ENCODE peak calls at places on chromosomes 11 and 22, in nine cellular contexts. U, A, H, B, T, V, W, J and Q are unnamed samples.

GRCh38 chr11:27475622-27476021 is 3.0 kb upstream of the LGR4 start:
- DNase-seq in T (no peak), W (no peak), H (no peak), U (no peak), V (no peak), J (no peak), B (no peak), A (no peak), Q (no peak)

GRCh38 chr11:95831198-95831883 is 41.0 kb downstream of the CEP57 start:
- DNase-seq in U (no peak), A (no peak), V (no peak), H (no peak), J (no peak), B (no peak), T (peak), W (peak), Q (no peak)

GRCh38 chr11:40241524-40242037 is 1217.9 kb downstream of the LRRC4C start:
- DNase-seq in U (peak), T (no peak), V (no peak), J (no peak), A (no peak), W (no peak), H (no peak), B (no peak), Q (no peak)

GRCh38 chr11:2177081-2177480 is 5.5 kb upstream of the TH start:
- DNase-seq in W (no peak), V (no peak), J (no peak), T (no peak), H (no peak), U (no peak), B (no peak), A (no peak), Q (no peak)

GRCh38 chr11:133520707-133521106 is 11.6 kb downstream of the OPCML start:
- DNase-seq in B (no peak), A (no peak), H (no peak), J (peak), U (no peak), T (no peak), V (no peak), W (no peak), Q (no peak)

GRCh38 chr11:124511739-124512138 is 31.7 kb downstream of the OR8B12 start:
- DNase-seq in V (no peak), W (no peak), J (no peak), B (no peak), T (no peak), U (no peak), A (no peak), H (no peak), Q (no peak)

GRCh38 chr11:61273151-61274078 is 21.7 kb downstream of the VWCE start:
- DNase-seq in A (no peak), J (no peak), H (no peak), B (no peak), U (no peak), T (no peak), W (no peak), V (no peak), Q (no peak)

GRCh38 chr11:70399681-70400112 is 1.4 kb downstream of the CTTN start:
- DNase-seq in A (peak), B (peak), U (peak), W (peak), V (peak), T (peak), J (peak), H (peak), Q (peak)

GRCh38 chr22:42432020-42432596 is at the start of gene NFAM1:
- DNase-seq in W (no peak), A (peak), H (no peak), T (no peak), B (no peak), V (no peak), J (no peak), U (no peak), Q (no peak)

GRCh38 chr11:109034341-109034696 is 369.4 kb downstream of the DDX10 start:
- DNase-seq in J (no peak), U (no peak), V (no peak), A (no peak), B (no peak), T (peak), H (no peak), W (peak), Q (no peak)

GRCh38 chr22:48857202-48857805 is 970.4 kb downstream of the BRD1 start:
- DNase-seq in V (no peak), J (no peak), T (no peak), B (no peak), U (no peak), A (no peak), W (no peak), H (no peak), Q (no peak)

GRCh38 chr11:8262552-8263108 is 1.0 kb downstream of the LMO1 start:
- DNase-seq in U (no peak), H (no peak), T (peak), J (peak), W (peak), B (peak), A (no peak), V (peak), Q (no peak)

GRCh38 chr11:12079726-12080556 is 30.4 kb upstream of the MICAL2 start:
- DNase-seq in W (peak), V (no peak), J (peak), A (peak), U (peak), T (peak), H (no peak), B (peak), Q (no peak)

GRCh38 chr11:21396351-21397008 is 727.1 kb downstream of the NELL1 start:
- DNase-seq in U (no peak), T (no peak), B (no peak), V (no peak), H (no peak), W (no peak), A (no peak), J (no peak), Q (no peak)

GRCh38 chr11:22193348-22194051 is 615 bp downstream of the ANO5 start:
- DNase-seq in A (peak), W (peak), V (no peak), T (no peak), U (peak), H (no peak), J (peak), B (peak), Q (no peak)

GRCh38 chr11:128624269-128625170 is 37.2 kb upstream of the ETS1 start:
- DNase-seq in U (no peak), T (no peak), W (no peak), V (no peak), B (no peak), H (no peak), A (no peak), J (peak), Q (no peak)

GRCh38 chr22:49103314-49104052 is 724.2 kb downstream of the BRD1 start:
- DNase-seq in U (no peak), V (no peak), B (no peak), A (no peak), W (no peak), H (no peak), T (no peak), J (no peak), Q (no peak)

GRCh38 chr11:120952503-120953229 is 71.2 kb upstream of the TBCEL start:
- DNase-seq in V (peak), A (peak), J (peak), H (peak), U (peak), B (peak), T (peak), W (peak), Q (peak)

GRCh38 chr11:75543808-75544207 is 18.1 kb upstream of the GDPD5 start:
- DNase-seq in H (no peak), V (no peak), B (no peak), J (no peak), A (no peak), T (no peak), W (no peak), U (no peak), Q (peak)

GRCh38 chr22:28146401-28147304 is 227.6 kb upstream of the PITPNB start:
- DNase-seq in A (no peak), J (no peak), W (no peak), H (no peak), U (no peak), B (no peak), T (no peak), V (no peak), Q (no peak)

GRCh38 chr22:28793976-28794584 is 6.3 kb downstream of the XBP1 start:
- DNase-seq in J (no peak), W (no peak), V (no peak), A (no peak), U (no peak), T (no peak), B (no peak), H (no peak), Q (no peak)

GRCh38 chr11:46537851-46538295 is 56.0 kb downstream of the AMBRA1 start:
- DNase-seq in A (peak), J (peak), W (peak), T (peak), H (peak), U (peak), B (peak), V (no peak), Q (peak)

GRCh38 chr11:113730887-113731726 is 25.0 kb upstream of the TMPRSS5 start:
- DNase-seq in H (peak), A (no peak), J (peak), B (peak), V (no peak), U (peak), T (peak), W (peak), Q (peak)

GRCh38 chr11:125514336-125515101 is 18.5 kb upstream of the FEZ1 start:
- DNase-seq in U (no peak), A (no peak), T (peak), H (no peak), V (no peak), B (no peak), W (no peak), J (no peak), Q (no peak)

GRCh38 chr11:32893947-32894827 is 1.6 kb downstream of the QSER1 start:
- DNase-seq in B (peak), H (peak), U (peak), W (peak), T (peak), A (no peak), V (no peak), J (peak), Q (peak)

DNA sequence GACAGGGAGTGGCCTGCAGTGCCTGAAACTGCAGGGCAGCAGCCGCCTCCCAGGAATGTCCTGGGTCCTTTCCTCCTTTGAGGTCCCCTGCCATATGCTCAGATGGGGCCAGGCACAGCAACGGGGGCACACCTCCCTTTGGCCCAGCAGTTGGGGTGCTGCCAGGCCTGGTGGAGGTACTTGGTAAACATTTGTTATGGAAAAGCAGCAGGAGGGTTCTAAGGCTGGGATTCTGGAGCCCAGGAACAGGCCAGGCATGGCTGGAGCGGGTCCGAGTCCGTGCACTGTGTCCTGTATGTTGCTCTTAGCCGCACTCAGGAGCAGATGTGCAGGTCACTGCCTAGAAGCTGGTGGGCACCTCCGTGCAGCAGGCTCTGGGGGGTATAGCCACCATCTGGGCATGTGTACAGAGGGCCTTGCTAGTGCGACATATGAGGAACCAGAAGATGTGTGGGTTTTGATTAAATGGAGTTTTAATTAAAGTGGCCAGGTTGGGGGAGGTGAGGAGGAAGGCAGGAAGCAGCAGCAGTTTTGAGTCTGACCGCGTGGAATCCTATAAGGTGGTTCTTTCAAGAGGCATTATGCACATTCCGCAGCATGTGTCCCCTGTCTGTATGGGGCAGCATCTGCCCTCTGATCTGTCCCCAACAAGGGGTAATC is 1.5 kb downstream of the ADORA2A start:
- DNase-seq in U (no peak), J (no peak), H (no peak), A (no peak), B (no peak), W (no peak), V (peak), T (no peak), Q (no peak)
- TF ChIP-seq POLR2A in U (no peak), J (no peak), H (no peak), A (no peak), B (no peak), W (no peak), V (no peak), T (no peak), Q (no peak)

GRCh38 chr11:67482736-67483497 is at the start of gene AIP:
- DNase-seq in J (peak), T (peak), U (peak), W (peak), A (peak), V (peak), H (peak), B (peak), Q (peak)
- TF ChIP-seq POLR2A in J (peak), T (peak), U (peak), W (peak), A (peak), V (peak), H (peak), B (peak), Q (peak)

GRCh38 chr22:26196657-26197056 is 27.4 kb downstream of the SEZ6L start:
- DNase-seq in T (no peak), B (no peak), J (no peak), H (no peak), A (no peak), V (no peak), W (no peak), U (no peak), Q (no peak)
- TF ChIP-seq POLR2A in T (no peak), B (no peak), J (no peak), H (no peak), A (no peak), V (no peak), W (no peak), U (no peak), Q (no peak)

GRCh38 chr22:39529487-39529851 is 3.1 kb downstream of the RPS19BP1 start:
- DNase-seq in U (no peak), T (no peak), W (no peak), A (no peak), B (no peak), V (no peak), H (no peak), J (no peak), Q (no peak)
- TF ChIP-seq POLR2A in U (no peak), T (no peak), W (no peak), A (no peak), B (no peak), V (no peak), H (no peak), J (no peak), Q (no peak)